ENCODE peak calls at places on chromosomes 11 and 22, in six cellular contexts. J is pancreas, Q is lower lobe of right lung, Z is GM12878, P is GM23338, L is IMR-90. G is an unnamed sample.

GRCh38 chr11:19432370-19433163 is 191.8 kb upstream of the E2F8 start:
- DNase-seq in Z (peak; percentile 74), P (peak; percentile 22), J (no peak), L (peak; percentile 94), Q (no peak), G (peak; percentile 61)

GRCh38 chr11:129620705-129621104 is 194.9 kb upstream of the TMEM45B start:
- DNase-seq in Z (no peak), J (no peak), L (no peak), Q (no peak), P (no peak), G (no peak)

GRCh38 chr11:109511598-109511997 is 89.6 kb downstream of the C11orf87 start:
- DNase-seq in P (no peak), Q (no peak), L (no peak), J (no peak), Z (no peak), G (no peak)

GRCh38 chr11:113876074-113876797 is 864 bp upstream of the USP28 start:
- DNase-seq in L (no peak), Q (no peak), Z (no peak), P (no peak), J (no peak), G (peak; percentile 49)

GRCh38 chr22:26674211-26675190 is 17.1 kb downstream of the MIAT start:
- DNase-seq in L (no peak), Z (peak; percentile 37), P (no peak), Q (no peak), J (no peak), G (no peak)

GRCh38 chr11:68045900-68046299 is 7.1 kb downstream of the TCIRG1 start:
- DNase-seq in Z (no peak), L (no peak), J (no peak), Q (no peak), P (no peak), G (no peak)

GRCh38 chr11:47864910-47865309 is 16.8 kb upstream of the NUP160 start:
- DNase-seq in Q (no peak), J (no peak), L (no peak), P (no peak), Z (no peak), G (no peak)

GRCh38 chr11:2742611-2743426 is 43.0 kb upstream of the KCNQ1OT1 start:
- DNase-seq in Q (peak; percentile 34), J (no peak), L (no peak), P (no peak), Z (no peak), G (no peak)

GRCh38 chr22:30205281-30206115 is 41.1 kb downstream of the LIF start:
- DNase-seq in Z (no peak), Q (no peak), P (no peak), L (peak; percentile 100), J (no peak), G (no peak)
- H3K4me3 ChIP-seq in Z (no peak overlapping the region), Q (no peak overlapping the region), P (no peak overlapping the region), L (no peak overlapping the region), J (no peak overlapping the region), G (no peak overlapping the region)

GRCh38 chr22:44930016-44930710 is 79.6 kb downstream of the PHF21B start:
- DNase-seq in J (no peak), Z (no peak), L (no peak), Q (no peak), P (no peak), G (no peak)
- H3K4me1 ChIP-seq in J (no peaks in the 10 kb centered on the region), Z (no peaks in the 10 kb centered on the region), L (no peaks in the 10 kb centered on the region), Q (no peaks in the 10 kb centered on the region), P (no peaks in the 10 kb centered on the region), G (no peaks in the 10 kb centered on the region)

GRCh38 chr11:122178795-122179194 is 62.8 kb upstream of the BLID start:
- DNase-seq in J (no peak), P (no peak), Q (no peak), Z (no peak), L (peak; percentile 37), G (no peak)

GRCh38 chr11:122173587-122173986 is 57.6 kb upstream of the BLID start:
- DNase-seq in Z (no peak), L (no peak), Q (no peak), P (no peak), J (no peak), G (no peak)

GRCh38 chr11:122177238-122177637 is 61.2 kb upstream of the BLID start:
- DNase-seq in P (no peak), J (no peak), Q (no peak), L (no peak), Z (no peak), G (no peak)

GRCh38 chr11:122175316-122175715 is 59.3 kb upstream of the BLID start:
- DNase-seq in Z (no peak), L (no peak), J (no peak), Q (no peak), P (no peak), G (no peak)

GRCh38 chr11:122176651-122177050 is 60.6 kb upstream of the BLID start:
- DNase-seq in J (no peak), Q (no peak), L (no peak), P (no peak), Z (no peak), G (no peak)
- H3K4me3 ChIP-seq in J (no peak overlapping the region), Q (no peak overlapping the region), L (peak overlapping the region; percentile 61), P (no peak overlapping the region), Z (no peak overlapping the region), G (no peak overlapping the region)

DNA sequence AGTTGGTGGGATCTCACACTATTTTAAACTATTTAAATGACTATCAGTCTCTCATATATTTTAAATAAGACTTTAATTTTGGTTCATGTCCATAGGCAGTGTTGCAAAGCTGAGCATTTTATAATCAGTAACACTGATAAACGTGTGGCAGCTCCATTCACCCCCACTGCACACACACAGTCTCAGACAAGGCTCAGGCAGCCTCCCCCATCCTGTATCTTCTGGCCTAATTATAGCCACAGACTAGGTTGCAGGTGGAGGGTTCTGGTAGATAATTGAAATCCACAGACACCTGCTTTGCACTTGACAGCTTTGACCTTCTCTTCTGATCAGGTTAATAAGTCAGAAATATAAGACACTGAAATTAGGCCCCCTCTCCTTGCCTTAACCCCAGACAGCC is 118.5 kb upstream of the LDLRAD3 start:
- DNase-seq in L (no peak), P (no peak), Q (no peak), Z (no peak), J (no peak), G (no peak)
- H3K4me1 ChIP-seq in L (peaks cover 2% of the 10 kb centered on the region), P (no peaks in the 10 kb centered on the region), Q (peaks cover 22% of the 10 kb centered on the region), Z (no peaks in the 10 kb centered on the region), J (peaks cover 18% of the 10 kb centered on the region), G (no peaks in the 10 kb centered on the region)

GRCh38 chr11:65132238-65132987 is 1.9 kb downstream of the SYVN1 start:
- DNase-seq in Z (no peak), J (no peak), P (no peak), Q (no peak), L (no peak), G (peak; percentile 26)
- H3K4me3 ChIP-seq in Z (peak overlapping the region; percentile 99), J (no peak overlapping the region), P (no peak overlapping the region), Q (peak overlapping the region; percentile 98), L (no peak overlapping the region), G (peak overlapping the region; percentile 94)

GRCh38 chr22:44663256-44663999 is 38.6 kb upstream of the PRR5 start:
- DNase-seq in P (no peak), L (no peak), J (no peak), Q (peak; percentile 21), Z (no peak), G (no peak)
- H3K4me1 ChIP-seq in P (no peaks in the 10 kb centered on the region), L (peaks cover 25% of the 10 kb centered on the region), J (no peaks in the 10 kb centered on the region), Q (peaks cover 40% of the 10 kb centered on the region), Z (peaks cover 5% of the 10 kb centered on the region), G (peaks cover under 1% of the 10 kb centered on the region)

GRCh38 chr22:28547132-28547842 is 132.4 kb downstream of the TTC28 start:
- DNase-seq in P (no peak), J (no peak), L (peak; percentile 81), Q (no peak), Z (no peak), G (no peak)

GRCh38 chr22:28544431-28544868 is 135.2 kb downstream of the TTC28 start:
- DNase-seq in Q (no peak), L (peak; percentile 24), J (no peak), P (no peak), Z (no peak), G (no peak)

GRCh38 chr22:28542980-28543621 is 136.5 kb downstream of the TTC28 start:
- DNase-seq in Z (no peak), L (no peak), J (no peak), P (no peak), Q (no peak), G (no peak)

GRCh38 chr22:28548411-28548810 is 131.2 kb downstream of the TTC28 start:
- DNase-seq in P (no peak), Z (no peak), J (no peak), Q (no peak), L (no peak), G (no peak)
- H3K4me3 ChIP-seq in P (no peak overlapping the region), Z (no peak overlapping the region), J (no peak overlapping the region), Q (no peak overlapping the region), L (no peak overlapping the region), G (no peak overlapping the region)

GRCh38 chr11:64235427-64236161 is 1.2 kb downstream of the VEGFB start:
- DNase-seq in Q (no peak), J (peak; percentile 50), P (no peak), L (no peak), Z (no peak), G (no peak)
- H3K4me1 ChIP-seq in Q (peaks cover 73% of the 10 kb centered on the region), J (peaks cover 38% of the 10 kb centered on the region), P (peaks cover 22% of the 10 kb centered on the region), L (peaks cover 13% of the 10 kb centered on the region), Z (peaks cover 55% of the 10 kb centered on the region), G (no peaks in the 10 kb centered on the region)

G was measured in endodermal cell.